ENCODE peak calls at places on chromosomes 12 and 14, in ten cellular contexts. U is hepatocyte; A is heart right ventricle; Q is fibroblast of pulmonary artery; I is mesendoderm; M is left ventricle myocardium inferior; N is RWPE2; O is CD4-positive, CD25-positive, alpha-beta regulatory T cell; C is BE2C; V is cardiac fibroblast. E is an unnamed sample.

GRCh38 chr12:26011099-26011498 is 52.6 kb downstream of the RASSF8 start:
- DNase-seq in M (no peak), I (no peak), A (no peak), N (no peak), Q (peak), O (no peak), C (no peak), V (peak), U (no peak), E (no peak)

GRCh38 chr12:105640780-105641179 is 310.3 kb downstream of the C12orf75 start:
- DNase-seq in C (no peak), I (peak), U (no peak), M (no peak), A (no peak), O (no peak), V (no peak), Q (no peak), N (no peak), E (no peak)

GRCh38 chr14:71586131-71586893 is 345.9 kb upstream of the RGS6 start:
- DNase-seq in O (no peak), C (peak), N (no peak), U (peak), V (peak), M (no peak), I (peak), Q (peak), A (no peak), E (no peak)

GRCh38 chr14:59176764-59177163 is 11.7 kb upstream of the DAAM1 start:
- DNase-seq in N (no peak), O (no peak), U (no peak), C (no peak), A (no peak), I (no peak), M (no peak), V (no peak), Q (no peak), E (no peak)

GRCh38 chr14:76855066-76855465 is 28.9 kb downstream of the LRRC74A start:
- DNase-seq in U (no peak), M (no peak), C (no peak), N (no peak), Q (no peak), A (no peak), V (no peak), O (no peak), I (no peak), E (no peak)

GRCh38 chr12:49340095-49340870 is 3.3 kb upstream of the C1QL4 start:
- DNase-seq in U (no peak), O (no peak), Q (no peak), V (no peak), I (no peak), N (peak), M (no peak), C (no peak), A (no peak), E (no peak)

GRCh38 chr12:78290606-78291345 is 460.1 kb downstream of the NAV3 start:
- DNase-seq in U (peak), Q (peak), A (no peak), O (no peak), N (no peak), I (no peak), C (no peak), M (no peak), V (peak), E (no peak)

GRCh38 chr12:32921397-32921796 is 24.8 kb upstream of the PKP2 start:
- DNase-seq in M (no peak), C (no peak), O (no peak), N (no peak), I (no peak), U (no peak), V (peak), A (no peak), Q (peak), E (no peak)

GRCh38 chr12:115078334-115078733 is 394.4 kb upstream of the TBX3 start:
- DNase-seq in N (no peak), A (no peak), V (no peak), M (no peak), U (no peak), O (no peak), C (no peak), Q (no peak), I (no peak), E (no peak)

GRCh38 chr12:67155863-67156262 is 113.3 kb upstream of the CAND1 start:
- DNase-seq in C (no peak), U (no peak), Q (peak), V (no peak), M (no peak), A (no peak), I (no peak), O (no peak), N (no peak), E (no peak)

GRCh38 chr14:51523243-51523642 is 128.5 kb upstream of the FRMD6 start:
- DNase-seq in N (no peak), A (no peak), M (no peak), I (no peak), C (no peak), O (no peak), Q (no peak), U (no peak), V (no peak), E (no peak)

GRCh38 chr12:29428630-29429029 is 47.7 kb upstream of the ERGIC2 start:
- DNase-seq in C (no peak), A (no peak), O (no peak), M (no peak), I (no peak), V (peak), N (no peak), Q (peak), U (peak), E (no peak)

GRCh38 chr14:22536853-22537338 is 52.1 kb downstream of the DAD1 start:
- DNase-seq in C (no peak), A (no peak), O (no peak), N (peak), I (peak), Q (peak), U (peak), V (peak), M (no peak), E (no peak)

GRCh38 chr14:89912667-89913211 is 41.8 kb downstream of the EFCAB11 start:
- DNase-seq in Q (peak), A (no peak), C (no peak), O (no peak), I (peak), N (no peak), M (no peak), V (peak), U (peak), E (no peak)

GRCh38 chr14:105102361-105102760 is 37.1 kb upstream of the GPR132 start:
- DNase-seq in U (no peak), Q (no peak), M (no peak), I (no peak), C (no peak), N (peak), O (no peak), V (no peak), A (no peak), E (no peak)

GRCh38 chr12:85424581-85425348 is 144.7 kb downstream of the ALX1 start:
- DNase-seq in U (peak), N (no peak), V (peak), Q (peak), M (no peak), O (no peak), I (peak), A (no peak), C (peak), E (peak)

GRCh38 chr12:106066051-106066705 is 72.6 kb downstream of the NUAK1 start:
- DNase-seq in V (no peak), N (no peak), C (no peak), O (no peak), A (no peak), Q (no peak), U (no peak), I (peak), M (no peak), E (no peak)

GRCh38 chr14:95480109-95480886 is 36.2 kb downstream of the SYNE3 start:
- DNase-seq in A (peak), C (no peak), O (peak), N (no peak), I (no peak), Q (peak), V (peak), M (peak), U (no peak), E (no peak)

GRCh38 chr12:54935235-54935951 is 49.2 kb downstream of the TESPA1 start:
- DNase-seq in Q (peak), N (no peak), C (no peak), M (no peak), I (peak), O (peak), A (no peak), V (peak), U (peak), E (peak)

GRCh38 chr14:101505216-101505970 is 55.9 kb upstream of the DIO3 start:
- DNase-seq in C (no peak), M (no peak), V (no peak), I (no peak), Q (no peak), A (no peak), U (no peak), N (peak), O (no peak), E (no peak)

GRCh38 chr12:91370086-91370868 is 187.7 kb upstream of the DCN start:
- DNase-seq in U (no peak), C (no peak), A (no peak), O (no peak), Q (no peak), V (no peak), M (no peak), I (peak), N (no peak), E (no peak)

GRCh38 chr14:74658535-74659130 is 46.6 kb upstream of the LTBP2 start:
- DNase-seq in I (no peak), M (no peak), V (peak), C (no peak), U (no peak), A (no peak), O (no peak), Q (peak), N (no peak), E (no peak)

GRCh38 chr14:59407246-59407615 is 57.9 kb downstream of the GPR135 start:
- DNase-seq in C (no peak), V (peak), I (no peak), M (no peak), U (peak), A (no peak), O (no peak), N (no peak), Q (peak), E (no peak)

GRCh38 chr12:98883231-98883630 is 238.1 kb downstream of the APAF1 start:
- DNase-seq in I (no peak), Q (no peak), O (no peak), C (no peak), V (no peak), U (no peak), N (no peak), M (no peak), A (no peak), E (no peak)

DNA sequence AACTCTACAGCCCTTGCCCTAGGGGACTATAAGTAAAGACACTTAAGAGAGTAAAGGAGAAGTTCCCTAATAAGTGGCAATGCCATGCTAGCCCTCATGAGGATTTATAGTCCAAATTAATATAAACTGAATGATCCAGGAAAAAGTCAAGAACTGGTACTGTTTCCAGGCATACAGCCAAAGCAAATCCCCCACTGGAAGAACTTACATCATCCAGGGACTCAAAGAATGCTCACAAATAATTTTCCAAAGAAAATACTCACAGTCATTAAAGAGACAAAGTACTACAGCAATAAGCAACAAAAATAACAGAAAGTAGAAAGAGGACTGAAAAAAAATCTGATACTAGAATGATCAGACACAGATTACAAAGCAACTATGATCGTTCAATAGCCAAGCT is 79.7 kb upstream of the RAP1B start:
- DNase-seq in I (no peak), O (no peak), Q (peak), C (no peak), N (no peak), M (no peak), U (peak), V (peak), A (no peak), E (no peak)
- H3K4me3 ChIP-seq in I (no peak), O (no peak), Q (no peak), C (no peak), N (no peak), M (no peak), U (no peak), V (no peak), A (no peak), E (no peak)

DNA sequence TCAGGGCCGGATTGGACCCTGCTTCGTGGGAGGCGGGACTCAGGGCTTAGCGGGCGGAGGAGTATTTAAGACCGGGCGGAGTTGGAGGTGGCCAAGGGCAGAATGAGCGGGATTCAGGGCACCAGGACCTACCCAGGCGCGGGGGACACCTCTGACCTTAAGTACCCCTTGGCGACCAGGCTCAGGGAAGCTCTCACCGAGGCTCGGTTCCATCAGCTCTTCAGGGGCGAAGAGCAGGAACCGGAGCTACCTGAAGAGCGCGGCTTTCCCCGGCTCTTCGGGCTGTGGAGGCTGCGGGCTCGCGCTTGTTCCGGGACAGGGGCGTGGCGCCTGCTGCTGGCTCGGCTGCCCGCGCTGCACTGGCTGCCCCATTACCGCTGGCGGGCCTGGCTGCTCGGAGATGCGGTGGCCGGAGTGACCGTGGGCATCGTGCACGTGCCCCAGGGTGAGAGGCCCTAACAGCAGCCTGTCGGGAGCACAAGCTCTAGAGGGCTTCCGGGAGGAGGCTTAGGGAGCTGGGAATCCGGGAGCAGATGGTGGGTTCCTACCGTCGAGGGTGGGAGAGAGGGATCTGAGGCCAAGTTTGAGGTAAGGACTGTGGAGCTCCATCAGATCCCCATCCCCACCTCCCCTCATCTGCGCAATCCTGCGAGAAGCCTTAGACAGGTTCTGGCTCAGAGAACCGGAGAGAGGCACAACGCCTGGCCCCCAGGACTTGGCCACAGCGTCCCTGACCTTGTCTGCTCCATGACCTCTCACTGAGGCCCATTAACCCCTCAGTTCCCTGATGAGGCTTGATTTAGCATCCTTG is 8.4 kb downstream of the ARHGEF25 start:
- DNase-seq in U (peak), I (peak), C (no peak), O (no peak), M (no peak), N (peak), Q (no peak), A (peak), V (no peak), E (no peak)
- H3K4me3 ChIP-seq in U (no peak), I (no peak), C (no peak), O (no peak), M (peak), N (no peak), Q (no peak), A (peak), V (no peak), E (no peak)

GRCh38 chr12:47652491-47653234 is 53.2 kb downstream of the RPAP3 start:
- DNase-seq in M (peak), C (no peak), U (peak), Q (no peak), O (no peak), I (peak), V (no peak), N (no peak), A (no peak), E (no peak)

GRCh38 chr12:47649381-47649780 is 56.4 kb downstream of the RPAP3 start:
- DNase-seq in I (no peak), O (no peak), M (no peak), N (no peak), V (no peak), U (no peak), A (no peak), Q (no peak), C (no peak), E (no peak)

GRCh38 chr12:47648056-47648579 is 57.7 kb downstream of the RPAP3 start:
- DNase-seq in Q (no peak), N (no peak), C (no peak), I (no peak), O (no peak), V (no peak), M (no peak), U (no peak), A (no peak), E (no peak)

GRCh38 chr12:47650469-47650868 is 55.4 kb downstream of the RPAP3 start:
- DNase-seq in M (no peak), Q (no peak), U (no peak), V (no peak), I (no peak), C (no peak), A (no peak), O (no peak), N (no peak), E (no peak)

DNA sequence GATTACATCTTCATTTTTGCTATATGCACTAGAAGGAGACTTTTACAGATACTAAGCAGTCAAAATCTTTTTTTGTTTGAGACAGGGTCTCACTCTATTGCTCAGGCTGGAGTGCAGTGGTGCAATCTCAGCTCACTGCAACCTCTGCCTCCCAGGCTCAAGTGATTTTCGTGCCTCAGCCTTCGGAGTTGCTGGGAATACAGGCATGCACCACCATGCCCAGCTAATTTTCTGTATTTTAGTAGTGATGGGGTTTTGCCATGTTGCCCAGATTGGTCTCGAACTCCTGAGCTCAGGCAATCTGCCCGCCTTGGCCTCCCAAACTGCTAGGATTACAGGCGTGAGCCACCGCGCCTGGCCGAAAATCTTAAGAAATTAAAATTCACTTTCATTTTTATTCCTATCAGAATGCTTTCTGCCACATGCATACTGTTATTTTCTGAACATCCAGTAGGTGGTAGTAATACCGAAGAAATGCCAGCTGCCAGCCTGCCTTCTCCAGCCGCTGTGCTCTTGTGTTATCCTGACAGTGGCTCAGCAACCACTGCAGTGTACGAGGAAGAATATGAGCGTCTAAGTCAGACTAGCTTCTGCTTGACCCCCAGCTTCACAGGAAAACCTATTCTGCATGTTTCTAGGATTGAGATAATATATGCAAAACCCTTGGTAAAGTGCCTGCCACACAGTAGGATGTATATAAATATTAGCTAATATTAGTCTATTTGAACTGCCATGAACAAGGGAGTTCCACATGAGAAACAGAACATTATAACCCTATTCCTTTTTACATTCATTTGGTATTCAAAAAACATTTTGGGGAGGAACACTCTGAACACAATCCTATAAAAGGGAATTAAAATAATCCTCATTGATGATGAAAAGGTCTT is 54.2 kb downstream of the RPAP3 start:
- DNase-seq in U (peak), I (peak), A (peak), M (peak), V (peak), C (peak), Q (peak), N (no peak), O (peak), E (peak)
- H3K4me3 ChIP-seq in U (no peak), I (no peak), A (no peak), M (peak), V (no peak), C (peak), Q (no peak), N (no peak), O (peak), E (no peak)

GRCh38 chr12:128267651-128268347 is 829 bp downstream of the TMEM132C start:
- DNase-seq in V (no peak), O (no peak), N (no peak), Q (no peak), A (no peak), I (peak), C (no peak), U (peak), M (no peak), E (no peak)
- H3K4me3 ChIP-seq in V (peak), O (no peak), N (no peak), Q (no peak), A (peak), I (no peak), C (no peak), U (peak), M (peak), E (no peak)

DNA sequence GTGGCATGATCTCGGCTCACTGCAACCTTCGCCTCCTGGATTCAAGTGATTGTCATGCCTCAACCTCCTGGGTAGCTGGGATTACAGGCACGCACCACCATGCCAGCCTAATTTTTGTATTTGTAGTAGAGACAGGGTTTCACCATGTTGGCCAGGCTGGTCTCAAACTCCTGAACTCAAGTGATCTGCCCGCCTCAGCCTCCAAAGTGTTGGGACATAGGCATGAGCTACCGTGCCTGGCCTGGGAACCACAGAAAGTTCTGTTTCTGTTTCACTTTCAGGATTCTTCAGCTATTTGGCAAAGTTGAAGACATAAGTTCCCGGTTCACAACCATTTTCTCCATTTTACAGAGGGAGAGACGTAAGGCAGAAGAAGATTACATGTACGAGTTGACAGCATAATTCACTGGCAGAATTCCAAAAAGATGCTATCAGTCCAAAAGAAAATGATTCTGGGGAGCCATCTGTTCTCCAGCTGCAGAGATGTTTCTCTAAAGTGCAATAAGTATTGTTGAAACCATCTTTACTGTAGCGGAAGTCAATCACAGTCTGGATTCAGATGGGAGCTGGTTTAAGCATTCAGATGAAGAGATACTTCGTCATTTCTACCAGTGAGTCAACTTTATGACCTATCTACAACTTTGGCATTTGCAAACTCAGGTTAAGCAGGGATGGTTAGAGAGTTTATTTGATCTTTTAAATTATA is 8.1 kb upstream of the RNF34 start:
- DNase-seq in V (peak), Q (peak), O (peak), I (no peak), C (peak), A (no peak), M (no peak), U (peak), N (no peak), E (no peak)
- H3K4me3 ChIP-seq in V (peak), Q (peak), O (peak), I (no peak), C (peak), A (peak), M (peak), U (no peak), N (no peak), E (no peak)